ENCODE peak calls at places on chromosomes 3 and 15, in ten cellular contexts. J is AG09309, N is ACHN, X is endothelial cell, K is Kasumi-1, F is brain microvascular endothelial cell, A is NCI-H2171 treated with DMSO at 0.1 percent for 48 hours, D is kidney glomerular epithelial cell, I is germinal center, T is HAP-1. P is an unnamed sample.

GRCh38 chr3:180934638-180935037 is 22.2 kb downstream of the FXR1 start:
- DNase-seq in A (no peak), N (no peak), K (no peak), J (no peak), D (no peak), T (no peak), I (no peak), X (no peak), F (no peak), P (no peak)

GRCh38 chr15:96322401-96323249 is 7.9 kb upstream of the NR2F2 start:
- DNase-seq in N (peak), A (no peak), D (no peak), K (no peak), X (no peak), J (no peak), F (peak), T (no peak), I (no peak), P (no peak)

GRCh38 chr15:70788114-70789049 is 25.0 kb upstream of the UACA start:
- DNase-seq in X (no peak), T (no peak), J (peak), I (no peak), N (peak), A (no peak), D (peak), K (no peak), F (peak), P (peak)

GRCh38 chr15:90598053-90598577 is 68.4 kb downstream of the CRTC3 start:
- DNase-seq in N (no peak), I (peak), X (no peak), K (no peak), F (no peak), A (no peak), D (no peak), T (no peak), J (no peak), P (no peak)

GRCh38 chr3:184611606-184612304 is 50.2 kb downstream of the EPHB3 start:
- DNase-seq in A (no peak), X (no peak), K (no peak), D (no peak), T (no peak), I (no peak), F (no peak), N (no peak), J (no peak), P (no peak)

GRCh38 chr15:56327721-56328502 is 37.3 kb upstream of the TEX9 start:
- DNase-seq in K (no peak), J (no peak), A (no peak), I (no peak), T (no peak), D (no peak), N (no peak), F (no peak), X (no peak), P (no peak)

GRCh38 chr3:153621988-153622387 is 460.0 kb downstream of the RAP2B start:
- DNase-seq in T (no peak), F (no peak), N (no peak), A (no peak), I (no peak), X (no peak), K (peak), D (no peak), J (no peak), P (peak)

GRCh38 chr3:21682231-21682630 is 68.8 kb downstream of the ZNF385D start:
- DNase-seq in I (no peak), F (no peak), N (no peak), X (no peak), A (no peak), T (no peak), K (no peak), D (no peak), J (no peak), P (no peak)

GRCh38 chr3:141994856-141995255 is 118.4 kb downstream of the ATP1B3 start:
- DNase-seq in N (no peak), T (no peak), I (no peak), A (no peak), D (no peak), F (no peak), K (no peak), J (no peak), X (no peak), P (no peak)

GRCh38 chr3:197224034-197224444 is 74.4 kb downstream of the DLG1 start:
- DNase-seq in N (peak), I (peak), T (peak), X (no peak), J (peak), K (peak), D (peak), F (no peak), A (peak), P (peak)

P was measured in DMS53.